ENCODE peak calls at places on chromosomes 6 and 20, in nine cellular contexts. R is posterior cingulate gyrus, P is non-pigmented ciliary epithelial cell, W is nucleus accumbens, C is fibroblast of lung, S is MV-4-11, I is A549, Z is brain microvascular endothelial cell, E is aorta. L is an unnamed sample.

GRCh38 chr6:133408543-133408942 is 167.4 kb downstream of the EYA4 start:
- DNase-seq in R (no peak), P (no peak), W (no peak), C (peak), S (no peak), I (no peak), Z (no peak), E (no peak), L (no peak)

GRCh38 chr6:42451146-42451594 is 556 bp downstream of the TRERF1 start:
- DNase-seq in R (no peak), P (no peak), W (no peak), C (no peak), S (no peak), I (no peak), Z (no peak), E (no peak), L (peak)

GRCh38 chr6:82904860-82905259 is 160.8 kb downstream of the UBE3D start:
- DNase-seq in R (no peak), P (no peak), W (no peak), C (no peak), S (no peak), I (no peak), Z (no peak), E (no peak), L (no peak)

GRCh38 chr6:168542301-168542700 is 101.3 kb downstream of the SMOC2 start:
- DNase-seq in R (no peak), P (no peak), W (no peak), C (no peak), S (no peak), I (no peak), Z (no peak), E (no peak), L (no peak)

GRCh38 chr20:32052090-32052791 is at the start of gene HCK:
- DNase-seq in R (no peak), P (no peak), W (no peak), C (no peak), S (peak), I (no peak), Z (no peak), E (peak), L (no peak)

GRCh38 chr6:114342086-114342825 is 567 bp downstream of the HS3ST5 start:
- DNase-seq in R (peak), P (no peak), W (peak), C (peak), S (no peak), I (peak), Z (no peak), E (peak), L (no peak)

GRCh38 chr20:57351042-57351783 is at the start of gene RAE1:
- DNase-seq in R (peak), P (peak), W (peak), C (peak), S (peak), I (peak), Z (peak), E (peak), L (peak)

GRCh38 chr20:50967621-50968020 is 9.0 kb downstream of the MOCS3 start:
- DNase-seq in R (no peak), P (no peak), W (no peak), C (peak), S (no peak), I (no peak), Z (no peak), E (no peak), L (peak)

GRCh38 chr6:31004285-31004684 is 6.0 kb upstream of the MUC22 start:
- DNase-seq in R (no peak), P (no peak), W (no peak), C (peak), S (no peak), I (peak), Z (no peak), E (no peak), L (no peak)

GRCh38 chr6:127146935-127147334 is 28.5 kb downstream of the RSPO3 start:
- DNase-seq in R (no peak), P (peak), W (no peak), C (peak), S (no peak), I (peak), Z (peak), E (no peak), L (no peak)

GRCh38 chr6:149766156-149766768 is 16.7 kb downstream of the PCMT1 start:
- DNase-seq in R (no peak), P (peak), W (no peak), C (peak), S (peak), I (no peak), Z (peak), E (no peak), L (no peak)

GRCh38 chr20:37385176-37385575 is 39.2 kb downstream of the SRC start:
- DNase-seq in R (no peak), P (no peak), W (no peak), C (no peak), S (no peak), I (no peak), Z (no peak), E (no peak), L (no peak)

GRCh38 chr6:37039958-37040357 is 34.5 kb downstream of the FGD2 start:
- DNase-seq in R (no peak), P (no peak), W (no peak), C (no peak), S (peak), I (no peak), Z (no peak), E (no peak), L (no peak)

GRCh38 chr20:4038676-4039075 is 23.3 kb upstream of the RNF24 start:
- DNase-seq in R (no peak), P (no peak), W (no peak), C (no peak), S (no peak), I (no peak), Z (no peak), E (no peak), L (no peak)

GRCh38 chr6:75546401-75546800 is 52.8 kb upstream of the FILIP1 start:
- DNase-seq in R (no peak), P (no peak), W (no peak), C (no peak), S (no peak), I (peak), Z (no peak), E (no peak), L (no peak)

GRCh38 chr6:40552926-40553325 is 34.2 kb downstream of the LRFN2 start:
- DNase-seq in R (no peak), P (no peak), W (no peak), C (no peak), S (no peak), I (no peak), Z (no peak), E (no peak), L (no peak)

GRCh38 chr6:73652637-73653570 is 888 bp downstream of the SLC17A5 start:
- DNase-seq in R (peak), P (no peak), W (peak), C (peak), S (peak), I (peak), Z (peak), E (peak), L (peak)

GRCh38 chr20:47465335-47466090 is 36.2 kb upstream of the NCOA3 start:
- DNase-seq in R (no peak), P (no peak), W (no peak), C (no peak), S (no peak), I (no peak), Z (no peak), E (no peak), L (no peak)

GRCh38 chr20:25309395-25310267 is 61.7 kb downstream of the PYGB start:
- DNase-seq in R (no peak), P (no peak), W (no peak), C (peak), S (peak), I (peak), Z (peak), E (peak), L (no peak)

GRCh38 chr6:39445667-39446066 is 123.2 kb upstream of the KCNK16 start:
- DNase-seq in R (no peak), P (no peak), W (no peak), C (no peak), S (no peak), I (no peak), Z (no peak), E (no peak), L (no peak)

GRCh38 chr20:45359069-45359405 is 3.9 kb upstream of the SYS1 start:
- DNase-seq in R (no peak), P (no peak), W (no peak), C (peak), S (peak), I (no peak), Z (no peak), E (no peak), L (no peak)

GRCh38 chr6:18465410-18466154 is 78.4 kb downstream of the RNF144B start:
- DNase-seq in R (no peak), P (no peak), W (no peak), C (no peak), S (no peak), I (no peak), Z (no peak), E (no peak), L (no peak)

GRCh38 chr20:3203315-3204123 is 963 bp downstream of the DDRGK1 start:
- DNase-seq in R (no peak), P (no peak), W (no peak), C (peak), S (peak), I (no peak), Z (no peak), E (no peak), L (peak)

GRCh38 chr20:2700913-2701620 is 8.5 kb downstream of the EBF4 start:
- DNase-seq in R (peak), P (no peak), W (peak), C (no peak), S (no peak), I (no peak), Z (no peak), E (no peak), L (no peak)

GRCh38 chr20:32574296-32575226 is 10.6 kb downstream of the NOL4L start:
- DNase-seq in R (peak), P (peak), W (peak), C (peak), S (peak), I (peak), Z (peak), E (no peak), L (no peak)

GRCh38 chr6:43950206-43950605 is 177.0 kb downstream of the MRPL14 start:
- DNase-seq in R (no peak), P (no peak), W (no peak), C (no peak), S (no peak), I (no peak), Z (no peak), E (peak), L (no peak)

GRCh38 chr6:168031411-168032382 is 34.2 kb downstream of the KIF25 start:
- DNase-seq in R (no peak), P (no peak), W (no peak), C (peak), S (peak), I (no peak), Z (peak), E (no peak), L (no peak)

GRCh38 chr6:149918151-149918905 is 4.6 kb downstream of the RAET1G start:
- DNase-seq in R (no peak), P (no peak), W (no peak), C (no peak), S (no peak), I (no peak), Z (no peak), E (peak), L (no peak)

GRCh38 chr20:8764289-8764962 is 304.5 kb upstream of the PLCB4 start:
- DNase-seq in R (peak), P (no peak), W (no peak), C (no peak), S (no peak), I (no peak), Z (no peak), E (no peak), L (no peak)

GRCh38 chr6:107618672-107619071 is 128.8 kb downstream of the SOBP start:
- DNase-seq in R (no peak), P (no peak), W (no peak), C (no peak), S (no peak), I (no peak), Z (no peak), E (no peak), L (no peak)

GRCh38 chr6:115091461-115091860 is 748.6 kb upstream of the HS3ST5 start:
- DNase-seq in R (no peak), P (peak), W (no peak), C (peak), S (no peak), I (no peak), Z (no peak), E (no peak), L (no peak)

GRCh38 chr6:34095136-34095505 is 50.8 kb downstream of the GRM4 start:
- DNase-seq in R (no peak), P (no peak), W (no peak), C (no peak), S (no peak), I (no peak), Z (no peak), E (no peak), L (peak)

GRCh38 chr20:46851746-46852145 is 42.9 kb upstream of the EYA2 start:
- DNase-seq in R (no peak), P (no peak), W (no peak), C (no peak), S (no peak), I (no peak), Z (no peak), E (no peak), L (no peak)

GRCh38 chr20:10276886-10277580 is 58.4 kb downstream of the SNAP25 start:
- DNase-seq in R (no peak), P (no peak), W (no peak), C (no peak), S (no peak), I (no peak), Z (no peak), E (no peak), L (no peak)

GRCh38 chr6:42452171-42453026 is 673 bp upstream of the TRERF1 start:
- DNase-seq in R (peak), P (no peak), W (peak), C (peak), S (peak), I (peak), Z (peak), E (peak), L (peak)

GRCh38 chr6:109440325-109441068 is at the start of the genes PPIL6 and SMPD2:
- DNase-seq in R (peak), P (no peak), W (peak), C (peak), S (peak), I (peak), Z (peak), E (peak), L (peak)

GRCh38 chr6:25629202-25629584 is 22.8 kb upstream of the SCGN start:
- DNase-seq in R (no peak), P (no peak), W (no peak), C (no peak), S (no peak), I (no peak), Z (no peak), E (no peak), L (no peak)

GRCh38 chr6:16332175-16332542 is 93.8 kb downstream of the GMPR start:
- DNase-seq in R (peak), P (no peak), W (peak), C (peak), S (peak), I (peak), Z (peak), E (peak), L (peak)